ENCODE peak calls at places on chromosomes 3 and 15, in four cellular contexts. T is tibial artery, L is AG04450, E is thoracic aorta. S is an unnamed sample.
A peak's percentile ranks its signal among the peaks of the same experiment; 100 is the strongest.

GRCh38 chr3:108407858-108408257 is 102.5 kb downstream of the MYH15 start:
- DNase-seq in E (no peak), L (no peak), T (no peak), S (no peak)

GRCh38 chr3:183249006-183249718 is 3.9 kb upstream of the B3GNT5 start:
- DNase-seq in L (no peak), T (no peak), E (no peak), S (no peak)

GRCh38 chr3:59641169-59641914 is 591.5 kb upstream of the CFAP20DC start:
- DNase-seq in T (peak; percentile 66), L (no peak), E (no peak), S (no peak)

GRCh38 chr3:117628896-117629295 is 919.3 kb downstream of the TUSC7 start:
- DNase-seq in T (no peak), E (no peak), L (peak; percentile 53), S (no peak)

GRCh38 chr3:156772588-156773206 is 53.5 kb upstream of the LEKR1 start:
- DNase-seq in E (no peak), T (no peak), L (no peak), S (no peak)

GRCh38 chr15:55106155-55106554 is 90.6 kb downstream of the RSL24D1 start:
- DNase-seq in L (no peak), T (no peak), E (no peak), S (no peak)

GRCh38 chr3:68771683-68772082 is 160.7 kb downstream of the TAFA4 start:
- DNase-seq in E (no peak), L (no peak), T (no peak), S (no peak)

GRCh38 chr15:32222716-32223115 is 180.4 kb downstream of the GOLGA8K start:
- DNase-seq in L (no peak), T (no peak), E (no peak), S (no peak)

GRCh38 chr3:32584660-32585059 is 14.0 kb upstream of the DYNC1LI1 start:
- DNase-seq in E (no peak), T (no peak), L (no peak), S (no peak)

GRCh38 chr15:37057831-37058230 is 42.5 kb downstream of the MEIS2 start:
- DNase-seq in T (no peak), L (no peak), E (no peak), S (no peak)

GRCh38 chr15:37055481-37055880 is 44.9 kb downstream of the MEIS2 start:
- DNase-seq in T (no peak), E (no peak), L (no peak), S (no peak)

GRCh38 chr15:37056168-37056893 is 44.0 kb downstream of the MEIS2 start:
- DNase-seq in E (no peak), T (peak; percentile 22), L (no peak), S (no peak)

GRCh38 chr15:37058316-37058985 is 41.9 kb downstream of the MEIS2 start:
- DNase-seq in T (no peak), L (no peak), E (no peak), S (no peak)

GRCh38 chr15:37056894-37057205 is 43.5 kb downstream of the MEIS2 start:
- DNase-seq in E (no peak), T (no peak), L (no peak), S (no peak)
- H3K27ac ChIP-seq in E (no peak overlapping the region), T (no peak overlapping the region), L (no peak overlapping the region), S (no peak overlapping the region)

GRCh38 chr3:131216801-131217200 is 164.8 kb upstream of the NUDT16 start:
- DNase-seq in T (peak; percentile 32), E (peak; percentile 12), L (no peak), S (no peak)
- H3K27ac ChIP-seq in T (no peak overlapping the region), E (peak overlapping the region; percentile 47), L (no peak overlapping the region), S (peak overlapping the region; percentile 3)

GRCh38 chr3:128395500-128396125 is 71.1 kb downstream of the DNAJB8 start:
- DNase-seq in L (no peak), E (no peak), T (peak; percentile 48), S (no peak)
- H3K27ac ChIP-seq in L (no peak overlapping the region), E (no peak overlapping the region), T (no peak overlapping the region), S (no peak overlapping the region)

DNA sequence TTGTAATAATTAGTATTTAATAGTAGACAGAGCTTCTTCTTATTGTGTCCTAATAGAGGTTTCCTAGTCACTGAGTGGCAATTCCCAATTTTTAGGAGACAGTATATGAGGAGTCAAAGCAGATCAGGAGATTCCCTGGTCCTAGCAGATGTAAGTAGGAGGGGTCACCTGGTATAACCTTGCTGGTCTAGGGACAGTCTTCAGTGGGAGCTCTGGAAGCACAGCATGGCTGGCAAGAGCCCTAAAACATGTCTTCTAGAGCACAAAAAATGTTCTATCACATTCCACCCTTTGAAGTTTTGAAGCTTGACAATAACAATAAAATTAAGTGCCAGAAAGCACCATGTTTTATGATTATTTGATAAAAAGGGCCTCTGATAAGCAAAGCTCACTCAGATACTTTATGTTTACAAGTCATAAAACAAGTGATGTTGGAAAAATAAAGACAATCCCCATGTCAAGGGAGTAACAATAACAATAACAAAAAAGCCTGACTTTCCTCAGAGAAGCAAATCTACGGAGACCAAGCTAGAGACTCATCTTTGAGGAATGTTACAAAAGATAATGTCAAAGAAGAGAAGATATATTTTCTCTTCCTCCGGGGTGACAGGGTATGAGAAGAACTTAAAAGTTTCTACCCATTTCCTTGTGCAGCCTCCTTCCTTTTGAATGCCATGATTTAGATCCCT is 109.8 kb upstream of the RBMS3 start:
- DNase-seq in T (no peak), E (no peak), L (no peak), S (no peak)
- H3K27ac ChIP-seq in T (no peak overlapping the region), E (no peak overlapping the region), L (no peak overlapping the region), S (no peak overlapping the region)

DNA sequence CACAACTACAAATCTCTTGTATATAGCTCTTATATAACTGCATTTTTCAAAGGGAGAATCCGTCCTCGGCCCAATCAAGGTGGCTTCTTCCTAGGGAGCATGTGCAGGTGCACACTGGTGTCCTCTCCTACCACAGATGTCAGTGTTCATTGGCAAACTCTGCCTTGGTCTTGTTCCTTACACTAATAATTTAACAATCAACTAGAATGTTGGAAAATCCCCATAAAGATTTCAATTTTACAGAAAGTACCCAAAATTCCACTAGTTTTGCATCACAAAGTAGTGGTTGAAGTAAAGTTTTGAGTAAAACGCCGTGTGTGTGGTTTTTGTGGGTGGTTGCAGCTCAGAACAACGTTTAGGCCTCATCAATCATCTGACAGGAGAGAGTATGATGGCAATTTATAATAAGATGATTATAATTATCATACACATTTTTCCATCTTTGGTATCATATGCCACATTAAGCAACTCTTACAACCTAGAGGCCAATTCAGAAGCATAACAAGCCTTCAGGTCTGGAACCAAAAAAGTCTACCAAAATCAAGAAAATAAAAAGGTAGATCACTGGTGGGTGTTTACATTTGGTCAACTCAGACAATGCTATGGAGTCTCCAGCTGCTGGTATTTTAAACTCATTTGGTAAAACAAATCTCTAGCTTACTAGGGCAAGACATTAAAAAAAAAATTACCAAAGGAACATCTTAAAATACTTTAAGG is 128.9 kb upstream of the BHLHE40 start:
- DNase-seq in E (no peak), L (no peak), T (no peak), S (no peak)
- H3K27ac ChIP-seq in E (no peak overlapping the region), L (no peak overlapping the region), T (no peak overlapping the region), S (no peak overlapping the region)

GRCh38 chr3:66463734-66464511 is 36.9 kb downstream of the LRIG1 start:
- DNase-seq in T (no peak), E (no peak), L (no peak), S (no peak)
- H3K27ac ChIP-seq in T (peak overlapping the region; percentile 49), E (peak overlapping the region; percentile 40), L (no peak overlapping the region), S (peak overlapping the region; percentile 10)

GRCh38 chr3:58112185-58112535 is 98.6 kb downstream of the DNASE1L3 start:
- DNase-seq in L (no peak), E (no peak), T (no peak), S (no peak)
- H3K27ac ChIP-seq in L (no peak overlapping the region), E (no peak overlapping the region), T (no peak overlapping the region), S (no peak overlapping the region)

DNA sequence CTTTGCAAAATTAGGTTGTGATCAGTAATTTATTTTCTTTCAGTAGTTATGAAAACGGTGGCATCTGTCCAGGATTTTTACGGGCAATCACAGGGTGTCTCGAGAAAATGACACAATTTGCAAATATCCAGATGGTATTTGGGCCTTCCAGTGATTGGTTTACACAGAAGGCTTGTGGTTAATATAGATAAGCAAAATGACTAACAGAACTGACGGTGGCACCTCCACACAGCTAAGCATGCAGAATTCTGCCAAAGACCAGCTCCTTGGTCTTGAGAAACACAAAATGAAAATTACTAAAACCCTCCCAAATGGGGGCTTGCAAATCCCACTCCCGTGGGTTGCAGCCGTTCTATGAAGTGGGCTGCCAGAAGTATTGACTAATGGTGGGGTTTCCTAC is 5.5 kb downstream of the ARHGEF3 start:
- DNase-seq in E (no peak), T (no peak), L (no peak), S (no peak)
- H3K27ac ChIP-seq in E (no peak overlapping the region), T (no peak overlapping the region), L (no peak overlapping the region), S (no peak overlapping the region)

S was measured in ascending aorta.